ENCODE peak calls at places on chromosome X, in seven cellular contexts. One of them, this sample, is unnamed.

GRCh38 chrX:109685656-109686078 is 47.4 kb downstream of the ACSL4 start:
- ATAC-seq in upper lobe of left lung: no peak
- ATAC-seq in Panc1: no peak
- ATAC-seq in HCT116: no peak
- ATAC-seq in GM12878: peak
- ATAC-seq in HepG2: no peak
- ATAC-seq in GM23338: no peak
- ATAC-seq in this sample: no peak

GRCh38 chrX:20523626-20524312 is 257.1 kb upstream of the RPS6KA3 start:
- ATAC-seq in upper lobe of left lung: no peak
- ATAC-seq in Panc1: no peak
- ATAC-seq in HCT116: no peak
- ATAC-seq in GM12878: peak
- ATAC-seq in HepG2: no peak
- ATAC-seq in GM23338: no peak
- ATAC-seq in this sample: no peak

GRCh38 chrX:56385336-56385735 is 153.2 kb downstream of the KLF8 start:
- ATAC-seq in upper lobe of left lung: no peak
- ATAC-seq in Panc1: no peak
- ATAC-seq in HCT116: no peak
- ATAC-seq in GM12878: no peak
- ATAC-seq in HepG2: no peak
- ATAC-seq in GM23338: no peak
- ATAC-seq in this sample: no peak

GRCh38 chrX:124217289-124218251 is 114.9 kb upstream of the TEX13D start:
- ATAC-seq in upper lobe of left lung: peak
- ATAC-seq in Panc1: no peak
- ATAC-seq in HCT116: no peak
- ATAC-seq in GM12878: peak
- ATAC-seq in HepG2: peak
- ATAC-seq in GM23338: peak
- ATAC-seq in this sample: no peak

GRCh38 chrX:39990388-39990787 is 107.4 kb downstream of the BCOR start:
- ATAC-seq in upper lobe of left lung: no peak
- ATAC-seq in Panc1: no peak
- ATAC-seq in HCT116: no peak
- ATAC-seq in GM12878: no peak
- ATAC-seq in HepG2: no peak
- ATAC-seq in GM23338: no peak
- ATAC-seq in this sample: no peak

GRCh38 chrX:130106071-130106470 is 4.2 kb downstream of the ELF4 start:
- ATAC-seq in upper lobe of left lung: no peak
- ATAC-seq in Panc1: no peak
- ATAC-seq in HCT116: no peak
- ATAC-seq in GM12878: peak
- ATAC-seq in HepG2: peak
- ATAC-seq in GM23338: no peak
- ATAC-seq in this sample: no peak

GRCh38 chrX:107712231-107713204 is 63.1 kb downstream of the TSC22D3 start:
- ATAC-seq in upper lobe of left lung: peak
- ATAC-seq in Panc1: no peak
- ATAC-seq in HCT116: no peak
- ATAC-seq in GM12878: no peak
- ATAC-seq in HepG2: no peak
- ATAC-seq in GM23338: no peak
- ATAC-seq in this sample: peak

GRCh38 chrX:3052864-3053263 is 11.6 kb downstream of the ARSF start:
- ATAC-seq in upper lobe of left lung: no peak
- ATAC-seq in Panc1: no peak
- ATAC-seq in HCT116: no peak
- ATAC-seq in GM12878: no peak
- ATAC-seq in HepG2: no peak
- ATAC-seq in GM23338: no peak
- ATAC-seq in this sample: no peak

GRCh38 chrX:43552166-43552565 is 103.9 kb upstream of the MAOA start:
- ATAC-seq in upper lobe of left lung: peak
- ATAC-seq in Panc1: no peak
- ATAC-seq in HCT116: no peak
- ATAC-seq in GM12878: no peak
- ATAC-seq in HepG2: peak
- ATAC-seq in GM23338: no peak
- ATAC-seq in this sample: no peak

GRCh38 chrX:129875669-129876068 is 30.3 kb upstream of the UTP14A start:
- ATAC-seq in upper lobe of left lung: no peak
- ATAC-seq in Panc1: peak
- ATAC-seq in HCT116: no peak
- ATAC-seq in GM12878: no peak
- ATAC-seq in HepG2: no peak
- ATAC-seq in GM23338: no peak
- ATAC-seq in this sample: no peak

GRCh38 chrX:84188320-84188834 is 378 bp upstream of the RPS6KA6 start:
- ATAC-seq in upper lobe of left lung: peak
- ATAC-seq in Panc1: no peak
- ATAC-seq in HCT116: no peak
- ATAC-seq in GM12878: no peak
- ATAC-seq in HepG2: no peak
- ATAC-seq in GM23338: peak
- ATAC-seq in this sample: peak

GRCh38 chrX:11908371-11908770 is 150.3 kb downstream of the MSL3 start:
- ATAC-seq in upper lobe of left lung: no peak
- ATAC-seq in Panc1: no peak
- ATAC-seq in HCT116: peak
- ATAC-seq in GM12878: peak
- ATAC-seq in HepG2: peak
- ATAC-seq in GM23338: peak
- ATAC-seq in this sample: no peak

GRCh38 chrX:9231491-9231890 is 197.6 kb upstream of the FAM9B start:
- ATAC-seq in upper lobe of left lung: no peak
- ATAC-seq in Panc1: no peak
- ATAC-seq in HCT116: no peak
- ATAC-seq in GM12878: no peak
- ATAC-seq in HepG2: no peak
- ATAC-seq in GM23338: no peak
- ATAC-seq in this sample: no peak

GRCh38 chrX:44344194-44344593 is 722 bp upstream of the EFHC2 start:
- ATAC-seq in upper lobe of left lung: peak
- ATAC-seq in Panc1: peak
- ATAC-seq in HCT116: no peak
- ATAC-seq in GM12878: peak
- ATAC-seq in HepG2: no peak
- ATAC-seq in GM23338: peak
- ATAC-seq in this sample: no peak

GRCh38 chrX:12894074-12894691 is 12.2 kb upstream of the TLR8 start:
- ATAC-seq in upper lobe of left lung: no peak
- ATAC-seq in Panc1: no peak
- ATAC-seq in HCT116: peak
- ATAC-seq in GM12878: peak
- ATAC-seq in HepG2: peak
- ATAC-seq in GM23338: no peak
- ATAC-seq in this sample: peak

GRCh38 chrX:154096140-154097002 is 1.1 kb downstream of the MECP2 start:
- ATAC-seq in upper lobe of left lung: peak
- ATAC-seq in Panc1: peak
- ATAC-seq in HCT116: no peak
- ATAC-seq in GM12878: peak
- ATAC-seq in HepG2: peak
- ATAC-seq in GM23338: peak
- ATAC-seq in this sample: no peak

GRCh38 chrX:46903458-46904242 is 8.6 kb upstream of the JADE3 start:
- ATAC-seq in upper lobe of left lung: peak
- ATAC-seq in Panc1: peak
- ATAC-seq in HCT116: peak
- ATAC-seq in GM12878: peak
- ATAC-seq in HepG2: peak
- ATAC-seq in GM23338: peak
- ATAC-seq in this sample: peak

GRCh38 chrX:77087529-77088169 is 359.5 kb upstream of the FGF16 start:
- ATAC-seq in upper lobe of left lung: no peak
- ATAC-seq in Panc1: no peak
- ATAC-seq in HCT116: no peak
- ATAC-seq in GM12878: no peak
- ATAC-seq in HepG2: peak
- ATAC-seq in GM23338: no peak
- ATAC-seq in this sample: peak

GRCh38 chrX:150087612-150088011 is 149.3 kb upstream of the EOLA2 start:
- ATAC-seq in upper lobe of left lung: no peak
- ATAC-seq in Panc1: no peak
- ATAC-seq in HCT116: no peak
- ATAC-seq in GM12878: no peak
- ATAC-seq in HepG2: no peak
- ATAC-seq in GM23338: peak
- ATAC-seq in this sample: no peak

GRCh38 chrX:150085881-150086280 is 147.6 kb upstream of the EOLA2 start:
- ATAC-seq in upper lobe of left lung: no peak
- ATAC-seq in Panc1: no peak
- ATAC-seq in HCT116: no peak
- ATAC-seq in GM12878: no peak
- ATAC-seq in HepG2: no peak
- ATAC-seq in GM23338: no peak
- ATAC-seq in this sample: no peak

GRCh38 chrX:150086371-150086770 is 148.1 kb upstream of the EOLA2 start:
- ATAC-seq in upper lobe of left lung: no peak
- ATAC-seq in Panc1: no peak
- ATAC-seq in HCT116: no peak
- ATAC-seq in GM12878: no peak
- ATAC-seq in HepG2: no peak
- ATAC-seq in GM23338: no peak
- ATAC-seq in this sample: no peak

GRCh38 chrX:150088042-150088441 is 149.8 kb upstream of the EOLA2 start:
- ATAC-seq in upper lobe of left lung: no peak
- ATAC-seq in Panc1: no peak
- ATAC-seq in HCT116: no peak
- ATAC-seq in GM12878: no peak
- ATAC-seq in HepG2: no peak
- ATAC-seq in GM23338: no peak
- ATAC-seq in this sample: no peak

GRCh38 chrX:150088766-150089518 is 150.7 kb upstream of the EOLA2 start:
- ATAC-seq in upper lobe of left lung: no peak
- ATAC-seq in Panc1: no peak
- ATAC-seq in HCT116: no peak
- ATAC-seq in GM12878: no peak
- ATAC-seq in HepG2: no peak
- ATAC-seq in GM23338: no peak
- ATAC-seq in this sample: no peak
- TF ChIP-seq POLR2AphosphoS5 in upper lobe of left lung: no peak
- TF ChIP-seq POLR2AphosphoS5 in Panc1: no peak
- TF ChIP-seq POLR2AphosphoS5 in HCT116: no peak
- TF ChIP-seq POLR2AphosphoS5 in GM12878: no peak
- TF ChIP-seq POLR2AphosphoS5 in HepG2: no peak
- TF ChIP-seq POLR2AphosphoS5 in GM23338: no peak
- TF ChIP-seq POLR2AphosphoS5 in this sample: no peak

GRCh38 chrX:53682885-53683555 is 3.5 kb downstream of the HUWE1 start:
- ATAC-seq in upper lobe of left lung: peak
- ATAC-seq in Panc1: peak
- ATAC-seq in HCT116: peak
- ATAC-seq in GM12878: peak
- ATAC-seq in HepG2: peak
- ATAC-seq in GM23338: peak
- ATAC-seq in this sample: no peak
- TF ChIP-seq POLR2AphosphoS5 in upper lobe of left lung: no peak
- TF ChIP-seq POLR2AphosphoS5 in Panc1: peak
- TF ChIP-seq POLR2AphosphoS5 in HCT116: no peak
- TF ChIP-seq POLR2AphosphoS5 in GM12878: peak
- TF ChIP-seq POLR2AphosphoS5 in HepG2: no peak
- TF ChIP-seq POLR2AphosphoS5 in GM23338: peak
- TF ChIP-seq POLR2AphosphoS5 in this sample: no peak

GRCh38 chrX:71235482-71235881 is 12.5 kb downstream of the GJB1 start:
- ATAC-seq in upper lobe of left lung: no peak
- ATAC-seq in Panc1: no peak
- ATAC-seq in HCT116: no peak
- ATAC-seq in GM12878: no peak
- ATAC-seq in HepG2: no peak
- ATAC-seq in GM23338: no peak
- ATAC-seq in this sample: no peak

DNA sequence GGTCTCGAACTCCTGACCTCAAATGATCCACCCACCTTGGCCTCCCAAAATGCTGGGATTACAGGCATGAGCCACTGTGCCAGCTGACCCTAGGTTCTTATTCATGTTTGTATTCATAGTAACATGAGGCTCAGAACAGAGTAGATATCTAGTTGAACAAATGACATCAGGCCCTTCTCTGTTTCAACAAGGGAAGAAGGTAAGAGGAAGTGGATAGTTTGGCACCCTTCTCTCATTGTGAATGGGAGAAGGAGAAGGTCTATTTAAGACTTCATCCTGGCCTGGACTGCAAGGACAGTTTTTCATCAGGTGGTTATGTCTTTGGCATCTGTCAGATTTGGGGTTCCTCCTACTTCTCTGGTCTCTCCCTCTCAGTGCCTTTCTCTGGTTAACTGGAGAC is 13.8 kb downstream of the GJB1 start:
- ATAC-seq in upper lobe of left lung: no peak
- ATAC-seq in Panc1: no peak
- ATAC-seq in HCT116: no peak
- ATAC-seq in GM12878: no peak
- ATAC-seq in HepG2: no peak
- ATAC-seq in GM23338: no peak
- ATAC-seq in this sample: no peak
- TF ChIP-seq POLR2AphosphoS5 in upper lobe of left lung: no peak
- TF ChIP-seq POLR2AphosphoS5 in Panc1: no peak
- TF ChIP-seq POLR2AphosphoS5 in HCT116: no peak
- TF ChIP-seq POLR2AphosphoS5 in GM12878: no peak
- TF ChIP-seq POLR2AphosphoS5 in HepG2: no peak
- TF ChIP-seq POLR2AphosphoS5 in GM23338: no peak
- TF ChIP-seq POLR2AphosphoS5 in this sample: no peak

DNA sequence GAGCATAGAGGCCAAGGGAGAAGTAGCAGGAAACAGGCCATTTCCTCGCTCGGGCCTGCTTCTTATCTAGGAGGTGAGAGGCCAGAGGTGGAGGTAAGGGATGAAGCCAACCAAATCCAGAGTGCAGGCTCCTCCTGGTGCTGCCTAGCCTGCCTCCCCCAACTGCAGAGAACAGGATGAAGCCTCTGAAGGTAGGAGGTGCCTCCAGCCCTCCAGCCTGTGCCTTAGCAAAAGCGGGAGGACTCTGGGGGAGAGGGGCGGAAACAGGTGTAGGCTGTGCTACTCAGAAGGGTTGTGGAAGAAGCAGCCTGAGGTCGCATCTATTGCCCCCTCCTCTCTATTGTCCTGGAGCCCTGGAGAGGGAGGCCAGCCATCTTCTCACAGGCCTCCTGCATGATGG is 2.9 kb upstream of the MTM1 start:
- ATAC-seq in upper lobe of left lung: no peak
- ATAC-seq in Panc1: no peak
- ATAC-seq in HCT116: no peak
- ATAC-seq in GM12878: no peak
- ATAC-seq in HepG2: no peak
- ATAC-seq in GM23338: peak
- ATAC-seq in this sample: no peak
- TF ChIP-seq POLR2AphosphoS5 in upper lobe of left lung: no peak
- TF ChIP-seq POLR2AphosphoS5 in Panc1: no peak
- TF ChIP-seq POLR2AphosphoS5 in HCT116: no peak
- TF ChIP-seq POLR2AphosphoS5 in GM12878: no peak
- TF ChIP-seq POLR2AphosphoS5 in HepG2: no peak
- TF ChIP-seq POLR2AphosphoS5 in GM23338: no peak
- TF ChIP-seq POLR2AphosphoS5 in this sample: no peak

DNA sequence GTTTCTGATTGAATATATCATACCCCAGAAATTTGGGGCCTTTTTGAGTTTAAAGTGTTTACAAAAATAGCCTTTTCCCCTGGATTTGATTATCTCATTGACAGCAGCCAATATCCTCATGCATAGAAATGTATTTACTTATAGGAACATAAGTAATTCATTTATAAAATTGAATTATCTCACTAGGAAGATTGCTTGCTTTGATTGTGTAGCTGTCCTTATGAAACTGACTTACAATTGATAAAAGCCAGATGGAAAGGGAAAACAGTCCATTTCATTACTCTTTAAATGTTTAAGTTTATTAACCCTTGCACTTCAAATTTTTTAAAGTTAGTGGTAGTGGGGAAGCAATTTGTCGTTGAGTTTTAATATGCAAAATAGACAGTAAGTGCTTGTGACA is 310.2 kb upstream of the TBX22 start:
- ATAC-seq in upper lobe of left lung: no peak
- ATAC-seq in Panc1: no peak
- ATAC-seq in HCT116: no peak
- ATAC-seq in GM12878: no peak
- ATAC-seq in HepG2: no peak
- ATAC-seq in GM23338: no peak
- ATAC-seq in this sample: no peak
- TF ChIP-seq POLR2AphosphoS5 in upper lobe of left lung: no peak
- TF ChIP-seq POLR2AphosphoS5 in Panc1: no peak
- TF ChIP-seq POLR2AphosphoS5 in HCT116: no peak
- TF ChIP-seq POLR2AphosphoS5 in GM12878: no peak
- TF ChIP-seq POLR2AphosphoS5 in HepG2: no peak
- TF ChIP-seq POLR2AphosphoS5 in GM23338: no peak
- TF ChIP-seq POLR2AphosphoS5 in this sample: no peak

This sample was measured in gastroesophageal sphincter.